ENCODE peak calls at places on chromosomes 16 and 17, in eight cellular contexts. N is hepatocyte, L is endothelial cell of umbilical vein, C is GM23338, O is HCT116, Z is fibroblast of lung, R is neural progenitor cell, J is PC-3. G is an unnamed sample. For H3K4me1, the result is how much of the 10 kb centered on the place peaks cover.

GRCh38 chr17:39632153-39632941 is 4.6 kb upstream of the STARD3 start:
- DNase-seq in L (no peak), C (no peak), O (peak), R (no peak), N (no peak), J (peak), Z (no peak), G (no peak)

GRCh38 chr16:76278086-76278485 is 885 bp downstream of the CNTNAP4 start:
- DNase-seq in L (no peak), J (no peak), N (no peak), O (no peak), Z (no peak), C (no peak), R (no peak), G (no peak)

GRCh38 chr17:67063146-67063545 is 18.8 kb downstream of the CACNG1 start:
- DNase-seq in N (no peak), C (no peak), L (no peak), J (no peak), Z (no peak), R (no peak), O (no peak), G (no peak)

GRCh38 chr16:64996641-64997040 is 125.2 kb downstream of the CDH11 start:
- DNase-seq in L (no peak), O (no peak), N (no peak), Z (no peak), R (no peak), C (no peak), J (no peak), G (no peak)

GRCh38 chr16:82748026-82748425 is 121.3 kb downstream of the CDH13 start:
- DNase-seq in O (no peak), C (no peak), J (no peak), Z (peak), N (no peak), L (peak), R (no peak), G (no peak)

GRCh38 chr16:24204150-24204665 is 51.9 kb upstream of the CACNG3 start:
- DNase-seq in L (no peak), J (no peak), N (no peak), Z (no peak), O (no peak), R (no peak), C (no peak), G (no peak)

GRCh38 chr16:24988593-24989338 is 26.4 kb downstream of the ARHGAP17 start:
- DNase-seq in C (no peak), J (peak), O (peak), L (peak), Z (peak), N (peak), R (no peak), G (peak)

GRCh38 chr16:50808929-50809538 is 67.1 kb downstream of the CYLD start:
- DNase-seq in R (no peak), Z (no peak), O (no peak), C (peak), N (no peak), J (no peak), L (no peak), G (no peak)

GRCh38 chr17:83182620-83183063 is 103.2 kb downstream of the METRNL start:
- DNase-seq in R (no peak), J (no peak), Z (no peak), O (no peak), N (peak), L (no peak), C (no peak), G (no peak)

GRCh38 chr17:17515921-17516295 is 19.7 kb upstream of the RASD1 start:
- DNase-seq in J (peak), C (no peak), L (no peak), N (no peak), Z (peak), R (no peak), O (no peak), G (no peak)

DNA sequence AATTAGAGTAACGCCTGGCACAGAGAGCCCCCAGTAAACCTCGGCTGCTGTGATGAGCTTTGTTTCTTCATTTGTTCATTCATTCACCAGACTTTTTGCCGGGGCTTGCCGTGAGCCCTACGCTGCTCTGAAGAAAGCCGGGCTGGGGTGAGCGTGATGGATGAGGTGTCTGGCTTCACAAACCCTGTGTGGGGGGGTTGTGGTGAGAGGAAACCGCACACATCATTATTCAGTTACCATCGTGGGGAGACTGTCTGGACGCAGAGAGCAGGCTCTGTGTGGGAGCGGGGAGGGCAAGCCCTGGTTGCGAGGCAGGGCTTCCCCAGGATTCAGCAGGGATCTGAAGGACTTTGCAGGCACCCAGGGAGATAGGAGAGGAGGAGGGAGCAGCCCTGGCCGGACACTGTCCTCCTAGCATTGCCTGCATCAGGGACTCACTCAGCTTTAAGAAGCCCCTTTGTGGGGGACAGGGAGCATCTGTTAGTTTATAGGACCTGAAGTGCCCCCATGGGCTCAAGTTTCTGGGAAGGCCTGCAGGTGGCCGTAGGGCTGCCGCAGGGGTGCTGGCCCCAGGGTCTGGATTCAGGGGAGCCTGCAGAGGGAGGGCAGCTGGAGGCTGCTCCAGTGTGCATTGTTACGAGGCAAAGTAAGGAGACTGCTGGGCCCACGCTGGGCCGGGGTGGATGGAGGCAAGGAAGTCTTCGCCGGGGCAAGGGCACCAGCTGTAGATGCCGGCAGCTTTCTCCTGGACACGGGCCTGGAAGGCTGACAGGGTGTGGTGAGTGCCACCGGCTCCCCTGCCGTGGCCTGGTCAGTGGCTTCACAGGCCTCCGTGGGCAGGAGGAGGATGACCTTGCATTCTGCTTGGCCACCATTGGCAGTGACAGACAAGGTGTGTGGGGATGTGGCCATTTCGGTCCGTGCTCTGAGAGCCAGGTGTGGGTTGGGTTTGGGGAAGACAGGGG is 334.5 kb downstream of the SEC14L1 start:
- DNase-seq in O (no peak), N (peak), L (no peak), R (no peak), J (no peak), Z (peak), C (no peak), G (no peak)
- H3K4me1 ChIP-seq in O (half or more), N (half or more), L (under half), R (half or more), J (half or more), Z (half or more), C (half or more), G (under half)

DNA sequence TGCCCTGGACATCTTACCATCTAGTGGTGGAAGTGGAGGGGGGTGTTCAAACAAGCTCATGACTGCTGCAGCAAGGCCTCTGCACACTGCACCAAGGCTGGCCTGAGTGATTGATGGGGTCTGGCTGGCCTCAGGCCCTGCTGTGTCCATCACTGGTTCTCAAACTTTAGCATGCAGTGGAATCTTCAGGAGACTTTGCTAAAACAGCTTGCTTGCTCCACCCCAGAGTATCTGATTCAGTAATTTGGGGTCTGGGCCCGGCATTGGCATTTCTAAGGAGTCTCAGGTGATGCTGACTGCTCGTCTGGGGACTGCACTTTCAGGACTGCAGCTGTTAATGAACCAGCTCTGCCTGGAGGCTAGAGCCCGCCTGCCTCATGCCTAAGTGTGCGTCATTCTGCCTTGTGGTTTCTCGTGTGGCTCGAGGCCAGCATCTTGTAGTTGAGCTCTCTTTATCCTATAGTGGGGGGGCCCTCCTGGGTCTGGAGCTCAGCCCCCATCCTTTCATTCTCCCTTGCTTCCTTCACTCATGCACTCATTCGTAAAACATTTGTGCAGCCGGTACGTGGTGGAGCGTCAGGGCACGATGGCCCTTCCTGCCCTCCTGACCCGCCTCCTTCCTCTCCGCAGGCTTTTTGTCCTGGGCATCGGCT is 4.1 kb downstream of the MGAT5B start:
- DNase-seq in C (no peak), R (no peak), O (peak), J (peak), Z (peak), L (peak), N (peak), G (peak)
- TF ChIP-seq EZH2 in C (no peak), R (no peak), O (no peak), J (no peak), Z (no peak), L (no peak), N (no peak), G (no peak)

GRCh38 chr16:68094614-68094934 is 9.4 kb downstream of the NFATC3 start:
- DNase-seq in O (no peak), R (no peak), C (no peak), L (no peak), N (no peak), Z (no peak), J (no peak), G (no peak)
- H3K4me1 ChIP-seq in O (under half), R (under half), C (under half), L (under half), N (under half), Z (under half), J (under half), G (under half)

DNA sequence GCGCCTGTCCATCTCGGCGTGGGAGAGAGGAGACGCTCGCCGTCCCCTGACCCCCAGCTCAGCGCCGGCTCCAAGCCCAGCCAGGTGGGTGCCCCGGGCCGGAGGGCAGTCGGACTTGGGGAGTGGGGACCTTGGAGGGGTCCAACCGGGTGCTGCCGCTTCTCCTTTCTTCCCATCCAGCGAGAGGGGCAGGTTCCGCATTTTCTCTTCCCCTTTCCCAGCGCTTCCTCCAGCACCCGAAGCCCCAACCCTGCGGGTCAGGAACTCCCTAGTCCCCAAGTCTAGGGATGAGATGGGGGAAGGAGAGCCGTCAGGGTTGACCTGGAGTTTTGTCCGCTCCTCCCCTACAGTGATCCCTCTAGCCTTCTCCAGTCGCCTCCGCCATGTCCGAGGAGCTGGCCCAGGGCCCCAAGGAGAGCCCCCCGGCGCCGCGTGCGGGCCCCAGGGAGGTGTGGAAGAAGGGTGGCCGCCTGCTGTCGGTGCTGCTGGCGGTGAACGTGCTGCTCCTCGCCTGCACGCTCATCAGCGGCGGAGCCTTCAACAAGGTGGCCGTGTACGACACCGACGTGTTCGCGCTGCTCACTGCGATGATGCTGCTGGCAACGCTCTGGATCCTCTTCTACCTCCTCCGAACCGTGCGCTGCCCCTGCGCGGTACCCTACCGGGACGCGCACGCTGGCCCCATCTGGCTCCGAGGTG is at the start of gene OTOP2:
- DNase-seq in O (no peak), J (no peak), Z (no peak), N (peak), R (peak), C (peak), L (no peak), G (no peak)
- TF ChIP-seq EZH2 in O (no peak), J (no peak), Z (peak), N (peak), R (peak), C (peak), L (peak), G (no peak)

GRCh38 chr16:3460121-3460520 is 16.6 kb downstream of the NAA60 start:
- DNase-seq in L (no peak), O (no peak), C (no peak), J (no peak), N (no peak), Z (no peak), R (no peak), G (no peak)
- H3K4me1 ChIP-seq in L (under half), O (under half), C (half or more), J (under half), N (under half), Z (under half), R (under half), G (under half)

DNA sequence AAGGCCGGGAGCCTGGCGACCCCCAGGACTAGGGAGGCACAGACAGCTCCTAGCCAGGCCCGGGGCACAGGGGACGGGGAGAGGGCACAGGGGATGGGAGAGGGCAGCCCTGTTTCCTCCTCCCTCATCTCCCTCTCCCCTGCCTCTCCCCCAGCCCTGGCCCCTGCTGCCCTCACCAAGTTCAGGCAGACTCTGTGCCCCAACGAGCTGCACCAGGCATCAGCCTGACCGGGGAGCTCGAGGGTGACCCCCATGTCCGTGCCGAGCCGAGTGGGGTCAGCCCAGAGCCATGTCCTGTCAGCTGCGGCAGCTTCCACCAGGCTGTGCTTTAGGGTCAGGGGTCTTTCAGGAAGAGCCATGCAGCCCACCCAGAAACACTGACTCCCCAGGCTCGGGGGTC is 6.0 kb downstream of the CDH15 start:
- DNase-seq in O (no peak), J (no peak), Z (no peak), N (no peak), C (no peak), L (no peak), R (no peak), G (no peak)
- TF ChIP-seq EZH2 in O (no peak), J (no peak), Z (no peak), N (no peak), C (no peak), L (no peak), R (no peak), G (no peak)

GRCh38 chr17:57856792-57857620 is 7.2 kb upstream of the MRPS23 start:
- DNase-seq in L (no peak), J (no peak), C (no peak), O (no peak), R (no peak), Z (no peak), N (no peak), G (no peak)

GRCh38 chr17:57852955-57853328 is 3.1 kb upstream of the MRPS23 start:
- DNase-seq in O (no peak), C (no peak), N (no peak), J (no peak), R (no peak), L (no peak), Z (no peak), G (no peak)

GRCh38 chr17:57852041-57852954 is 2.5 kb upstream of the MRPS23 start:
- DNase-seq in L (no peak), O (no peak), C (no peak), J (no peak), N (no peak), R (no peak), Z (no peak), G (no peak)

GRCh38 chr17:57853695-57854094 is 3.9 kb upstream of the MRPS23 start:
- DNase-seq in L (no peak), C (no peak), Z (no peak), R (no peak), N (no peak), J (no peak), O (no peak), G (no peak)

DNA sequence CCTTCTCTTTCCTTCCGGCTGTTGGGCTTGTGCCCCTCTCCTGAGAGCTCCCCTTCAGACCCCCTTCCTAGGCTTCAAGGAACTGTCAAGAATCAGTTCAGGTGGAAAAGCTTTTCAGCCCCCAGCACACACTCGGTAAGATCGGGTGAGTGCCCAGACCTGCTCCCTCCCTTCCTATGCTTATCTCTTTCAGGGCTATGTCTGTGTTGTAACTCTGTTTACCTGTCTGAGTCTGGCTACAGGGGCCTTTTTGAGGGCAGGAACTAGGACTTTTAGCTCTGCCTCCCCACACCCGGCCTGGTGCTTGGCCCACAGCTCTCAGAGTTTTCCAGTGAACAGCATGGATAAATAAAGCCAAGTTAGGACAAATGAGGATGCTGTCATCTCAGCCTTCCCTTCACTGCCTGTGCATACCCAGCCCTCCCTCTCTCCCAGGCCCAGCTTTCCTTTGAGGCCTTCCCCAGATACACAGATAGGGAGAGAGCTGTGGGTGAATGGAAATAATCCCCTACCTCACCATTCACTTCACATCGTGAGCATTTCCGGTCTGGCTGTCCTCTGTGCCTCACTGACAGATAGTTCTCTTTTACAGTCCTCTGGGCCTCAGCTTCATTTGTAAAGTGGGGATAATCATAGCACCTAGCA is 5.7 kb upstream of the MRPS23 start:
- DNase-seq in J (no peak), L (no peak), R (no peak), O (no peak), C (no peak), Z (no peak), N (no peak), G (no peak)
- H3K4me1 ChIP-seq in J (under half), L (under half), R (under half), O (half or more), C (under half), Z (under half), N (under half), G (under half)

DNA sequence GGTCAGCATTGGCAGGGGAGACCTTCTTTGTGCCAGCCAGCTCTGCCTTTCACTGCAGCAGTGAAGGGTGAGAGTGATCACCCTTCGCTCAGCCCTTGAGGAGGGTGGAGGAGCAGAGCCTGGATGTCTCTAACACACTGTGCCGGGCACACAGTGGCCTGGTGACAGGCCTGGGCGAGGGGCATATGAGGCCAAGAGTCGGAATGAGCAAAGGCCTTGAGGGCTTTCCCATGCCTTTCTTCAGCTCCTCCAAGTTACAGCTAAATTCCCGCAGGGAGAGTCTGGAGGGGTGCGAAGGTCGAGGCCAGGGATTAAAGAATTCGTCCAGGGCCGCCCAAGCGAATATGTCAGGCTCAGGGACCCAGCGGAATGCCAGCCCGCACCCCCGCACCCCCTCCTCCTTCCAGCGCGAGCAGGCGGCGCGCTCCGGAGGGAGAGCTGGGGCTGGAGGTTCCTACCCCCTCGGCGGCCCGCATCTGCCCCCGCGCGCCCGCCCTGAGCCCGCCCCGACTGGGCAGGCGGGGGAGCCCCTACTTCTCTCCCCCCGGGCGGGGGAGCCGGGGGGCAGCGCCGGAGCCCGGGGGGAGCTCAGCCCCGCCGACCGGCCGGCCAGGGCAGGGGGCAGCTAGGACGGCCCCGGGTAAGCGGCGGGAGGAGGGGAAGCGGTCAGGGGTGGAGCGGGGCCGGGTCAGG is at the start of gene RASL10B:
- DNase-seq in J (no peak), N (peak), L (peak), Z (peak), O (no peak), R (peak), C (peak), G (no peak)
- TF ChIP-seq EZH2 in J (no peak), N (no peak), L (peak), Z (peak), O (no peak), R (no peak), C (no peak), G (no peak)

DNA sequence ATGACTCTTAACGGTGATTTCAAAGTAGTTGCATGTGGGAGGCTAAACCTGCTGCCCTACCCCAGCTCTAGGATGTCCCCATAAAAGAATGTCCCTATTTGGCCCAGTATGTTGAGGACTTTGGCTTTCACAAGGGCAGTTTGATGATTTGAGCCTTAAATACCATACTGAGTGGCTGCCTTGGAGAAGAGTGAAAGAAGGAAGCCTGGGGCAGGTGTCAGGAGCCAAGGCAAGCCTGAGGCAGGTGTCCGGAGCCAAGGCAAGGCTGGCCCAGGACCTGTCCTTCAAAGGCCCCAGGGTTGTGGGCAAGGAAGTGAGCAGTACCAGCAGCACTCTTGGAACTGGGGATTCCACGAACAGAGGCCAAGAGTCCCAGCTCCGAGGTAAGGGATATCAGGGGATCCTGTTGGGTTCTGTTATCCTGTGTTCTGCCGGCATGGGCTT is 18.6 kb downstream of the ST6GALNAC2 start:
- DNase-seq in L (no peak), R (no peak), N (no peak), J (no peak), O (no peak), Z (no peak), C (no peak), G (no peak)
- H3K4me1 ChIP-seq in L (under half), R (under half), N (under half), J (under half), O (under half), Z (under half), C (under half), G (under half)